ENCODE peak calls at places on chromosome 11, in five cellular contexts. C is stimulated activated CD4-positive, alpha-beta T cell treated with anti-CD3 and anti-CD28 coated beads, Interleukin-15, amount 100 ng/mL, for 1 hour; V is H9; L is activated gamma-delta T cell; U is amygdala. X is an unnamed sample.

GRCh38 chr11:1830500-1831223 is 4.1 kb upstream of the SYT8 start:
- DNase-seq in C (no peak), U (no peak), V (no peak), L (no peak), X (no peak)

GRCh38 chr11:121672630-121673487 is 220.1 kb upstream of the SORL1-AS1 start:
- DNase-seq in U (no peak), C (no peak), V (no peak), L (no peak), X (no peak)

GRCh38 chr11:77267910-77268309 is 33.6 kb downstream of the GDPD4 start:
- DNase-seq in U (no peak), C (no peak), L (no peak), V (no peak), X (no peak)

GRCh38 chr11:66554602-66555001 is 7.9 kb downstream of the ACTN3 start:
- DNase-seq in L (no peak), C (no peak), V (no peak), U (no peak), X (no peak)

GRCh38 chr11:72589802-72590761 is 84.1 kb downstream of the PDE2A start:
- DNase-seq in V (peak; percentile 90), U (no peak), L (no peak), C (peak; percentile 16), X (no peak)

GRCh38 chr11:94519478-94520084 is 7.3 kb downstream of the C11orf97 start:
- DNase-seq in V (no peak), U (no peak), C (no peak), L (no peak), X (no peak)

GRCh38 chr11:113998574-113998973 is 23.7 kb downstream of the HTR3A start:
- DNase-seq in U (no peak), L (no peak), C (no peak), V (no peak), X (no peak)

GRCh38 chr11:42631223-42631843 is 680.5 kb upstream of the API5 start:
- DNase-seq in L (no peak), U (no peak), V (no peak), C (no peak), X (no peak)

GRCh38 chr11:94518300-94518699 is 6.0 kb downstream of the C11orf97 start:
- DNase-seq in V (no peak), U (no peak), L (no peak), C (no peak), X (no peak)

GRCh38 chr11:114058026-114058706 is 1.3 kb upstream of the ZBTB16 start:
- DNase-seq in C (no peak), U (no peak), V (peak; percentile 43), L (no peak), X (no peak)

GRCh38 chr11:111602865-111603632 is 800 bp downstream of the SIK2 start:
- DNase-seq in L (no peak), U (no peak), V (no peak), C (no peak), X (peak; percentile 37)

GRCh38 chr11:48066881-48067800 is 86.8 kb downstream of the PTPRJ start:
- DNase-seq in C (no peak), L (no peak), U (no peak), V (no peak), X (no peak)

GRCh38 chr11:29161216-29161615 is 855.6 kb downstream of the KCNA4 start:
- DNase-seq in L (no peak), U (no peak), C (no peak), V (no peak), X (no peak)

GRCh38 chr11:46363455-46363920 is 16.2 kb downstream of the DGKZ start:
- DNase-seq in L (no peak), U (peak; percentile 76), V (no peak), C (no peak), X (peak; percentile 85)

GRCh38 chr11:47464479-47464878 is 15.5 kb upstream of the RAPSN start:
- DNase-seq in C (no peak), U (no peak), L (no peak), V (no peak), X (no peak)

GRCh38 chr11:113477321-113477720 is 2.1 kb upstream of the DRD2 start:
- DNase-seq in L (no peak), V (peak; percentile 63), U (no peak), C (no peak), X (no peak)

GRCh38 chr11:111260761-111261160 is 15.2 kb downstream of the POU2AF2 start:
- DNase-seq in U (no peak), L (no peak), V (no peak), C (no peak), X (no peak)

GRCh38 chr11:71153005-71153395 is 99.4 kb downstream of the SHANK2 start:
- DNase-seq in L (no peak), C (no peak), U (no peak), V (peak; percentile 29), X (no peak)

GRCh38 chr11:125170406-125171031 is 6.0 kb downstream of the PKNOX2 start:
- DNase-seq in C (no peak), V (no peak), L (no peak), U (no peak), X (no peak)

GRCh38 chr11:34223021-34223813 is 117.8 kb downstream of the NAT10 start:
- DNase-seq in C (no peak), U (no peak), L (no peak), V (no peak), X (no peak)